ENCODE peak calls at places on chromosome 7, in eight cellular contexts. I, B, M, X, S, K, H and Q are unnamed samples.

GRCh38 chr7:48427671-48428070 is 256.4 kb downstream of the ABCA13 start:
- DNase-seq in I (no peak), B (no peak), M (peak; percentile 18), X (no peak), S (no peak), K (no peak), H (no peak), Q (no peak)

GRCh38 chr7:152924238-152924637 is 164.7 kb downstream of the ACTR3B start:
- DNase-seq in I (no peak), B (no peak), M (no peak), X (no peak), S (no peak), K (no peak), H (no peak), Q (no peak)

GRCh38 chr7:140239653-140239935 is 62.8 kb upstream of the KDM7A start:
- DNase-seq in I (no peak), B (no peak), M (no peak), X (no peak), S (no peak), K (peak; percentile 28), H (no peak), Q (no peak)

GRCh38 chr7:27168265-27168947 is 3.1 kb upstream of the HOXA9 start:
- DNase-seq in I (no peak), B (no peak), M (peak; percentile 79), X (no peak), S (no peak), K (peak; percentile 82), H (no peak), Q (no peak)

GRCh38 chr7:15544050-15544449 is 17.8 kb downstream of the AGMO start:
- DNase-seq in I (no peak), B (no peak), M (no peak), X (no peak), S (no peak), K (no peak), H (no peak), Q (no peak)

GRCh38 chr7:17022915-17023314 is 141.1 kb upstream of the AGR3 start:
- DNase-seq in I (no peak), B (no peak), M (no peak), X (no peak), S (no peak), K (no peak), H (no peak), Q (no peak)

GRCh38 chr7:6228865-6229264 is 43.6 kb downstream of the CYTH3 start:
- DNase-seq in I (no peak), B (no peak), M (peak; percentile 70), X (peak; percentile 45), S (no peak), K (peak; percentile 5), H (no peak), Q (no peak)

GRCh38 chr7:37511852-37512377 is 63.3 kb upstream of the ELMO1 start:
- DNase-seq in I (no peak), B (no peak), M (no peak), X (no peak), S (no peak), K (no peak), H (no peak), Q (no peak)

GRCh38 chr7:102991077-102991539 is 78.3 kb downstream of the LRRC17 start:
- DNase-seq in I (no peak), B (no peak), M (no peak), X (no peak), S (no peak), K (no peak), H (no peak), Q (no peak)

GRCh38 chr7:130383187-130383980 is 3.1 kb downstream of the CPA1 start:
- DNase-seq in I (no peak), B (no peak), M (no peak), X (no peak), S (no peak), K (no peak), H (no peak), Q (no peak)

GRCh38 chr7:30871655-30872054 is 40.0 kb upstream of the AQP1 start:
- DNase-seq in I (no peak), B (no peak), M (no peak), X (no peak), S (no peak), K (no peak), H (no peak), Q (no peak)

GRCh38 chr7:132518102-132518838 is 58.0 kb downstream of the PLXNA4 start:
- DNase-seq in I (peak; percentile 23), B (no peak), M (peak; percentile 14), X (no peak), S (peak; percentile 54), K (peak; percentile 7), H (no peak), Q (no peak)

GRCh38 chr7:38306136-38306535 is 32.7 kb upstream of the TARP start:
- DNase-seq in I (no peak), B (peak; percentile 64), M (no peak), X (no peak), S (no peak), K (no peak), H (no peak), Q (peak; percentile 68)

GRCh38 chr7:113199841-113200240 is 81.5 kb upstream of the SMIM30 start:
- DNase-seq in I (no peak), B (peak; percentile 21), M (peak; percentile 77), X (no peak), S (no peak), K (no peak), H (no peak), Q (peak; percentile 52)

GRCh38 chr7:44167920-44168319 is 21.3 kb downstream of the GCK start:
- DNase-seq in I (no peak), B (no peak), M (no peak), X (no peak), S (no peak), K (no peak), H (no peak), Q (no peak)

GRCh38 chr7:66847879-66848810 is 72.9 kb upstream of the TMEM248 start:
- DNase-seq in I (no peak), B (no peak), M (peak; percentile 84), X (peak; percentile 55), S (no peak), K (no peak), H (no peak), Q (no peak)